ENCODE peak calls at places on chromosome 20, in six cellular contexts. One of them, this sample, is unnamed.
A peak's percentile ranks its signal among the peaks of the same experiment; 100 is the strongest.

GRCh38 chr20:31633339-31633914 is 4.3 kb upstream of the COX4I2 start:
- DNase-seq in HCT116: no peak
- DNase-seq in PC-9: no peak
- DNase-seq in SK-N-SH: peak; percentile 60
- DNase-seq in neural progenitor cell: no peak
- DNase-seq in fibroblast of lung: no peak
- DNase-seq in this sample: no peak

GRCh38 chr20:23100021-23100753 is 14.1 kb upstream of the CD93 start:
- DNase-seq in HCT116: no peak
- DNase-seq in fibroblast of lung: no peak
- DNase-seq in neural progenitor cell: no peak
- DNase-seq in SK-N-SH: no peak
- DNase-seq in PC-9: peak; percentile 75
- DNase-seq in this sample: no peak

GRCh38 chr20:62760536-62761057 is 35.7 kb upstream of the MRGBP start:
- DNase-seq in fibroblast of lung: no peak
- DNase-seq in PC-9: no peak
- DNase-seq in SK-N-SH: no peak
- DNase-seq in neural progenitor cell: no peak
- DNase-seq in HCT116: no peak
- DNase-seq in this sample: no peak

GRCh38 chr20:31722388-31723281 is at the start of gene BCL2L1:
- DNase-seq in fibroblast of lung: peak; percentile 79
- DNase-seq in neural progenitor cell: peak; percentile 92
- DNase-seq in SK-N-SH: peak; percentile 90
- DNase-seq in PC-9: peak; percentile 74
- DNase-seq in HCT116: peak; percentile 51
- DNase-seq in this sample: peak; percentile 89

GRCh38 chr20:5127859-5128409 is 1.1 kb downstream of the CDS2 start:
- DNase-seq in PC-9: no peak
- DNase-seq in neural progenitor cell: no peak
- DNase-seq in fibroblast of lung: no peak
- DNase-seq in HCT116: no peak
- DNase-seq in SK-N-SH: peak; percentile 20
- DNase-seq in this sample: no peak

GRCh38 chr20:62122659-62123449 is 579 bp downstream of the LSM14B start:
- DNase-seq in fibroblast of lung: no peak
- DNase-seq in HCT116: no peak
- DNase-seq in PC-9: no peak
- DNase-seq in neural progenitor cell: peak; percentile 61
- DNase-seq in SK-N-SH: peak; percentile 78
- DNase-seq in this sample: peak; percentile 74

GRCh38 chr20:49446808-49447207 is 35.7 kb downstream of the KCNB1 start:
- DNase-seq in neural progenitor cell: peak; percentile 53
- DNase-seq in PC-9: no peak
- DNase-seq in HCT116: no peak
- DNase-seq in SK-N-SH: no peak
- DNase-seq in fibroblast of lung: peak; percentile 42
- DNase-seq in this sample: no peak

GRCh38 chr20:18666803-18667460 is 79.1 kb downstream of the DTD1 start:
- DNase-seq in HCT116: no peak
- DNase-seq in SK-N-SH: peak; percentile 12
- DNase-seq in fibroblast of lung: no peak
- DNase-seq in neural progenitor cell: no peak
- DNase-seq in PC-9: no peak
- DNase-seq in this sample: no peak

GRCh38 chr20:17653835-17654648 is 28.0 kb downstream of the RRBP1 start:
- DNase-seq in fibroblast of lung: no peak
- DNase-seq in PC-9: no peak
- DNase-seq in neural progenitor cell: no peak
- DNase-seq in SK-N-SH: no peak
- DNase-seq in HCT116: no peak
- DNase-seq in this sample: no peak

GRCh38 chr20:32037929-32038328 is 14.1 kb upstream of the HCK start:
- DNase-seq in PC-9: no peak
- DNase-seq in HCT116: no peak
- DNase-seq in neural progenitor cell: no peak
- DNase-seq in fibroblast of lung: peak; percentile 66
- DNase-seq in SK-N-SH: no peak
- DNase-seq in this sample: peak; percentile 60

GRCh38 chr20:31516651-31517050 is 2.4 kb downstream of the HM13 start:
- DNase-seq in fibroblast of lung: no peak
- DNase-seq in SK-N-SH: no peak
- DNase-seq in neural progenitor cell: no peak
- DNase-seq in HCT116: no peak
- DNase-seq in PC-9: no peak
- DNase-seq in this sample: no peak

GRCh38 chr20:50366270-50367103 is 143.7 kb upstream of the PTPN1 start:
- DNase-seq in fibroblast of lung: peak; percentile 58
- DNase-seq in neural progenitor cell: no peak
- DNase-seq in PC-9: peak; percentile 92
- DNase-seq in HCT116: no peak
- DNase-seq in SK-N-SH: peak; percentile 71
- DNase-seq in this sample: no peak

GRCh38 chr20:31475032-31475431 is at the start of the genes DEFB124 and REM1:
- DNase-seq in PC-9: no peak
- DNase-seq in HCT116: no peak
- DNase-seq in fibroblast of lung: no peak
- DNase-seq in neural progenitor cell: peak; percentile 23
- DNase-seq in SK-N-SH: peak; percentile 50
- DNase-seq in this sample: no peak

GRCh38 chr20:3000852-3001523 is 42.4 kb upstream of the GNRH2 start:
- DNase-seq in fibroblast of lung: peak; percentile 53
- DNase-seq in PC-9: peak; percentile 57
- DNase-seq in HCT116: peak; percentile 46
- DNase-seq in SK-N-SH: peak; percentile 53
- DNase-seq in neural progenitor cell: peak; percentile 64
- DNase-seq in this sample: peak; percentile 89

GRCh38 chr20:11331096-11331495 is 586.6 kb upstream of the BTBD3 start:
- DNase-seq in HCT116: no peak
- DNase-seq in SK-N-SH: no peak
- DNase-seq in PC-9: no peak
- DNase-seq in fibroblast of lung: no peak
- DNase-seq in neural progenitor cell: no peak
- DNase-seq in this sample: no peak

GRCh38 chr20:33578510-33578909 is 83.6 kb upstream of the C20orf144 start:
- DNase-seq in SK-N-SH: peak; percentile 66
- DNase-seq in neural progenitor cell: no peak
- DNase-seq in HCT116: no peak
- DNase-seq in PC-9: no peak
- DNase-seq in fibroblast of lung: peak; percentile 39
- DNase-seq in this sample: no peak

GRCh38 chr20:10411673-10412072 is 22.3 kb downstream of the MKKS start:
- DNase-seq in fibroblast of lung: no peak
- DNase-seq in neural progenitor cell: no peak
- DNase-seq in HCT116: no peak
- DNase-seq in SK-N-SH: no peak
- DNase-seq in PC-9: no peak
- DNase-seq in this sample: no peak

GRCh38 chr20:5002077-5002413 is 735 bp upstream of the SLC23A2 start:
- DNase-seq in neural progenitor cell: peak; percentile 18
- DNase-seq in PC-9: no peak
- DNase-seq in SK-N-SH: peak; percentile 29
- DNase-seq in HCT116: no peak
- DNase-seq in fibroblast of lung: no peak
- DNase-seq in this sample: no peak

GRCh38 chr20:47888351-47888750 is 103.1 kb upstream of the SULF2 start:
- DNase-seq in PC-9: no peak
- DNase-seq in HCT116: no peak
- DNase-seq in fibroblast of lung: no peak
- DNase-seq in neural progenitor cell: no peak
- DNase-seq in SK-N-SH: no peak
- DNase-seq in this sample: no peak

GRCh38 chr20:36754656-36755222 is 8.8 kb upstream of the NDRG3 start:
- DNase-seq in HCT116: peak; percentile 37
- DNase-seq in neural progenitor cell: peak; percentile 81
- DNase-seq in SK-N-SH: peak; percentile 71
- DNase-seq in fibroblast of lung: peak; percentile 53
- DNase-seq in PC-9: peak; percentile 55
- DNase-seq in this sample: peak; percentile 78

GRCh38 chr20:2118783-2119182 is 17.2 kb downstream of the STK35 start:
- DNase-seq in HCT116: no peak
- DNase-seq in SK-N-SH: no peak
- DNase-seq in PC-9: peak; percentile 58
- DNase-seq in neural progenitor cell: no peak
- DNase-seq in fibroblast of lung: peak; percentile 35
- DNase-seq in this sample: no peak

GRCh38 chr20:36546111-36546736 is 4.9 kb downstream of the MYL9 start:
- DNase-seq in SK-N-SH: no peak
- DNase-seq in fibroblast of lung: no peak
- DNase-seq in PC-9: no peak
- DNase-seq in neural progenitor cell: no peak
- DNase-seq in HCT116: no peak
- DNase-seq in this sample: no peak

GRCh38 chr20:584375-585301 is 25.5 kb downstream of the TCF15 start:
- DNase-seq in neural progenitor cell: no peak
- DNase-seq in fibroblast of lung: no peak
- DNase-seq in HCT116: peak; percentile 43
- DNase-seq in PC-9: no peak
- DNase-seq in SK-N-SH: no peak
- DNase-seq in this sample: no peak

GRCh38 chr20:57076202-57076651 is 190.2 kb downstream of the BMP7 start:
- DNase-seq in fibroblast of lung: peak; percentile 86
- DNase-seq in neural progenitor cell: no peak
- DNase-seq in SK-N-SH: no peak
- DNase-seq in PC-9: peak; percentile 87
- DNase-seq in HCT116: no peak
- DNase-seq in this sample: no peak

GRCh38 chr20:53613748-53614147 is 20.1 kb upstream of the ZNF217 start:
- DNase-seq in HCT116: no peak
- DNase-seq in PC-9: no peak
- DNase-seq in SK-N-SH: no peak
- DNase-seq in fibroblast of lung: no peak
- DNase-seq in neural progenitor cell: no peak
- DNase-seq in this sample: no peak

GRCh38 chr20:49562341-49563014 is 5.5 kb downstream of the PTGIS start:
- DNase-seq in fibroblast of lung: peak; percentile 93
- DNase-seq in SK-N-SH: no peak
- DNase-seq in HCT116: peak; percentile 23
- DNase-seq in PC-9: peak; percentile 86
- DNase-seq in neural progenitor cell: peak; percentile 53
- DNase-seq in this sample: no peak

GRCh38 chr20:47854687-47855212 is 69.5 kb upstream of the SULF2 start:
- DNase-seq in SK-N-SH: peak; percentile 58
- DNase-seq in PC-9: peak; percentile 49
- DNase-seq in neural progenitor cell: peak; percentile 68
- DNase-seq in fibroblast of lung: peak; percentile 56
- DNase-seq in HCT116: peak; percentile 58
- DNase-seq in this sample: peak; percentile 80

GRCh38 chr20:17866234-17867001 is 102.2 kb downstream of the SNX5 start:
- DNase-seq in fibroblast of lung: no peak
- DNase-seq in neural progenitor cell: no peak
- DNase-seq in PC-9: no peak
- DNase-seq in SK-N-SH: no peak
- DNase-seq in HCT116: no peak
- DNase-seq in this sample: no peak

GRCh38 chr20:14553774-14554524 is 216.5 kb upstream of the FLRT3 start:
- DNase-seq in HCT116: no peak
- DNase-seq in fibroblast of lung: peak; percentile 14
- DNase-seq in neural progenitor cell: no peak
- DNase-seq in SK-N-SH: no peak
- DNase-seq in PC-9: no peak
- DNase-seq in this sample: no peak

GRCh38 chr20:21099653-21100589 is 6.2 kb downstream of the LINC00237 start:
- DNase-seq in SK-N-SH: peak; percentile 59
- DNase-seq in fibroblast of lung: no peak
- DNase-seq in HCT116: no peak
- DNase-seq in PC-9: no peak
- DNase-seq in neural progenitor cell: peak; percentile 69
- DNase-seq in this sample: peak; percentile 74
- H3K27me3 ChIP-seq in SK-N-SH: peaks cover 68% of the 10 kb centered on the region
- H3K27me3 ChIP-seq in fibroblast of lung: peaks cover 65% of the 10 kb centered on the region
- H3K27me3 ChIP-seq in HCT116: no peaks in the 10 kb centered on the region
- H3K27me3 ChIP-seq in PC-9: peaks cover 52% of the 10 kb centered on the region
- H3K27me3 ChIP-seq in neural progenitor cell: peaks cover 99% of the 10 kb centered on the region
- H3K27me3 ChIP-seq in this sample: no peaks in the 10 kb centered on the region

GRCh38 chr20:59678286-59678685 is 73.9 kb downstream of the PHACTR3 start:
- DNase-seq in PC-9: no peak
- DNase-seq in fibroblast of lung: no peak
- DNase-seq in HCT116: no peak
- DNase-seq in neural progenitor cell: no peak
- DNase-seq in SK-N-SH: no peak
- DNase-seq in this sample: no peak

GRCh38 chr20:59678951-59679350 is 74.6 kb downstream of the PHACTR3 start:
- DNase-seq in PC-9: no peak
- DNase-seq in SK-N-SH: no peak
- DNase-seq in fibroblast of lung: no peak
- DNase-seq in neural progenitor cell: no peak
- DNase-seq in HCT116: no peak
- DNase-seq in this sample: no peak

GRCh38 chr20:59677586-59677985 is 73.2 kb downstream of the PHACTR3 start:
- DNase-seq in fibroblast of lung: no peak
- DNase-seq in HCT116: no peak
- DNase-seq in PC-9: no peak
- DNase-seq in SK-N-SH: no peak
- DNase-seq in neural progenitor cell: no peak
- DNase-seq in this sample: no peak

GRCh38 chr20:59676126-59676876 is 72.0 kb downstream of the PHACTR3 start:
- DNase-seq in HCT116: no peak
- DNase-seq in neural progenitor cell: no peak
- DNase-seq in SK-N-SH: no peak
- DNase-seq in PC-9: no peak
- DNase-seq in fibroblast of lung: no peak
- DNase-seq in this sample: no peak

GRCh38 chr20:59676877-59677140 is 72.5 kb downstream of the PHACTR3 start:
- DNase-seq in PC-9: no peak
- DNase-seq in HCT116: no peak
- DNase-seq in neural progenitor cell: no peak
- DNase-seq in fibroblast of lung: no peak
- DNase-seq in SK-N-SH: no peak
- DNase-seq in this sample: no peak
- H3K79me2 ChIP-seq in PC-9: no peaks in the 10 kb centered on the region
- H3K79me2 ChIP-seq in HCT116: no peaks in the 10 kb centered on the region
- H3K79me2 ChIP-seq in neural progenitor cell: no peaks in the 10 kb centered on the region
- H3K79me2 ChIP-seq in fibroblast of lung: no peaks in the 10 kb centered on the region
- H3K79me2 ChIP-seq in SK-N-SH: no peaks in the 10 kb centered on the region
- H3K79me2 ChIP-seq in this sample: no peaks in the 10 kb centered on the region

DNA sequence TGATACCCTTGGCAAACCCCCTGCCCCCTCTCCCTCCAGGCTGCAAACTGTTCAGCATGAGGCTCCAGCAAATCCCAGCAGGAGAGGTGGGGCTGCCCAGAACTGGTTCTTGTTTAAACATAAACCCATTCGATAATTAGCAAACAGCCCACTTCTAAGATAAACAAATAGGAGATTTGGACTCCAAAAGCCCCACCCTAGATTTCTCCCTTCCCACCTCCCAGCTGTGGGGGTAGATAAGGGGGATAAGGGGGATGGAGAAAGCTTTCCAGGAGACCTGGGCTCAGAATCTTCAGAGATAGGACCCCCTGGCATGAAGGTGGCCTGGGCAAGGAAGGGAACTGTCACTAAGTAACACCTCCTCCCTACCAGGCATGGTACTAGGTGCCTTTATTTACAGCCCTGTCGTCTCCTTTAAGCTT is 4.8 kb downstream of the SDC4 start:
- DNase-seq in fibroblast of lung: no peak
- DNase-seq in SK-N-SH: no peak
- DNase-seq in HCT116: no peak
- DNase-seq in PC-9: peak; percentile 83
- DNase-seq in neural progenitor cell: no peak
- DNase-seq in this sample: no peak
- H3K27ac ChIP-seq in fibroblast of lung: peak overlapping the region; percentile 83
- H3K27ac ChIP-seq in SK-N-SH: peak overlapping the region; percentile 90
- H3K27ac ChIP-seq in HCT116: peak overlapping the region; percentile 82
- H3K27ac ChIP-seq in PC-9: peak overlapping the region; percentile 92
- H3K27ac ChIP-seq in neural progenitor cell: no peak overlapping the region
- H3K27ac ChIP-seq in this sample: no peak overlapping the region

GRCh38 chr20:60637801-60638200 is 614.3 kb upstream of the CDH4 start:
- DNase-seq in neural progenitor cell: no peak
- DNase-seq in fibroblast of lung: no peak
- DNase-seq in HCT116: no peak
- DNase-seq in SK-N-SH: no peak
- DNase-seq in PC-9: no peak
- DNase-seq in this sample: no peak
- H3K27me3 ChIP-seq in neural progenitor cell: no peaks in the 10 kb centered on the region
- H3K27me3 ChIP-seq in fibroblast of lung: no peaks in the 10 kb centered on the region
- H3K27me3 ChIP-seq in HCT116: no peaks in the 10 kb centered on the region
- H3K27me3 ChIP-seq in SK-N-SH: no peaks in the 10 kb centered on the region
- H3K27me3 ChIP-seq in PC-9: peaks cover 85% of the 10 kb centered on the region
- H3K27me3 ChIP-seq in this sample: no peaks in the 10 kb centered on the region